ENCODE peak calls at places on chromosome 5, in five cellular contexts. W is choroid plexus epithelial cell; R is stimulated activated CD4-positive, alpha-beta T cell treated with anti-CD3 and anti-CD28 coated beads, Interleukin-2, amount 100 ng/mL, for 48 hours; P is RWPE1; O is NCI-H69. L is an unnamed sample.
A peak's percentile ranks its signal among the peaks of the same experiment; 100 is the strongest.

GRCh38 chr5:131973089-131973712 is 27.7 kb upstream of the MEIKIN start:
- DNase-seq in W (no peak), R (no peak), P (no peak), O (no peak), L (no peak)

GRCh38 chr5:41707853-41708603 is 162.2 kb downstream of the OXCT1 start:
- DNase-seq in W (peak; percentile 84), R (no peak), P (peak; percentile 31), O (peak; percentile 71), L (no peak)

GRCh38 chr5:129852747-129853352 is 51.4 kb upstream of the CHSY3 start:
- DNase-seq in W (peak; percentile 86), R (peak; percentile 76), P (peak; percentile 84), O (peak; percentile 72), L (peak; percentile 85)

GRCh38 chr5:131109540-131110255 is 55.4 kb downstream of the HINT1 start:
- DNase-seq in W (peak; percentile 65), R (peak; percentile 10), P (peak; percentile 67), O (peak; percentile 56), L (no peak)

GRCh38 chr5:80192507-80193241 is 63.2 kb downstream of the SERINC5 start:
- DNase-seq in W (peak; percentile 74), R (no peak), P (no peak), O (peak; percentile 62), L (peak; percentile 33)

GRCh38 chr5:106454651-106455415 is 1215.9 kb downstream of the EFNA5 start:
- DNase-seq in W (peak; percentile 84), R (no peak), P (peak; percentile 73), O (peak; percentile 75), L (no peak)

GRCh38 chr5:80069251-80069650 is 34.1 kb downstream of the THBS4 start:
- DNase-seq in W (no peak), R (no peak), P (no peak), O (no peak), L (no peak)

GRCh38 chr5:100722657-100723056 is 180.4 kb downstream of the ST8SIA4 start:
- DNase-seq in W (no peak), R (no peak), P (no peak), O (no peak), L (no peak)

GRCh38 chr5:134527961-134528424 is 2.5 kb downstream of the JADE2 start:
- DNase-seq in W (no peak), R (no peak), P (no peak), O (peak; percentile 56), L (peak; percentile 46)

GRCh38 chr5:138303365-138303764 is 28.2 kb downstream of the CDC25C start:
- DNase-seq in W (peak; percentile 56), R (no peak), P (peak; percentile 40), O (no peak), L (no peak)

GRCh38 chr5:93967923-93968322 is 226.5 kb upstream of the POU5F2 start:
- DNase-seq in W (peak; percentile 1), R (no peak), P (no peak), O (peak; percentile 68), L (no peak)

GRCh38 chr5:130024006-130024405 is 119.7 kb downstream of the CHSY3 start:
- DNase-seq in W (peak; percentile 20), R (no peak), P (no peak), O (no peak), L (no peak)